ENCODE peak calls at places on chromosome 15, in four cellular contexts. One of them, this sample, is unnamed.

GRCh38 chr15:69734699-69735098 is 282.1 kb downstream of the RPLP1 start:
- DNase-seq in A549: no peak
- DNase-seq in fibroblast of mammary gland: no peak
- DNase-seq in DND-41: no peak
- DNase-seq in this sample: no peak

GRCh38 chr15:60804986-60805949 is 326.3 kb upstream of the ICE2 start:
- DNase-seq in DND-41: no peak
- DNase-seq in fibroblast of mammary gland: peak; percentile 77
- DNase-seq in A549: no peak
- DNase-seq in this sample: no peak

GRCh38 chr15:60795889-60796288 is 316.9 kb upstream of the ICE2 start:
- DNase-seq in DND-41: no peak
- DNase-seq in fibroblast of mammary gland: no peak
- DNase-seq in A549: no peak
- DNase-seq in this sample: no peak

GRCh38 chr15:55703873-55704285 is 39.1 kb downstream of the PRTG start:
- DNase-seq in DND-41: peak; percentile 13
- DNase-seq in fibroblast of mammary gland: peak; percentile 21
- DNase-seq in A549: no peak
- DNase-seq in this sample: no peak

GRCh38 chr15:81282911-81283310 is 41.0 kb downstream of the STARD5 start:
- DNase-seq in DND-41: no peak
- DNase-seq in fibroblast of mammary gland: no peak
- DNase-seq in A549: no peak
- DNase-seq in this sample: no peak

GRCh38 chr15:39232512-39232911 is 348.4 kb upstream of the THBS1 start:
- DNase-seq in A549: peak; percentile 4
- DNase-seq in fibroblast of mammary gland: peak; percentile 90
- DNase-seq in DND-41: no peak
- DNase-seq in this sample: no peak

GRCh38 chr15:57327985-57328471 is 48.3 kb upstream of the CGNL1 start:
- DNase-seq in A549: no peak
- DNase-seq in fibroblast of mammary gland: peak; percentile 99
- DNase-seq in DND-41: no peak
- DNase-seq in this sample: no peak

GRCh38 chr15:42037650-42038049 is 16.8 kb upstream of the PLA2G4E start:
- DNase-seq in fibroblast of mammary gland: no peak
- DNase-seq in A549: no peak
- DNase-seq in DND-41: no peak
- DNase-seq in this sample: no peak

GRCh38 chr15:40785814-40786213 is 16.0 kb downstream of the C15orf62 start:
- DNase-seq in A549: no peak
- DNase-seq in DND-41: no peak
- DNase-seq in fibroblast of mammary gland: no peak
- DNase-seq in this sample: no peak

GRCh38 chr15:79213650-79214049 is 68.9 kb upstream of the ANKRD34C start:
- DNase-seq in fibroblast of mammary gland: no peak
- DNase-seq in DND-41: no peak
- DNase-seq in A549: no peak
- DNase-seq in this sample: no peak

GRCh38 chr15:38647683-38648082 is 83.1 kb upstream of the RASGRP1 start:
- DNase-seq in fibroblast of mammary gland: peak; percentile 25
- DNase-seq in A549: peak; percentile 20
- DNase-seq in DND-41: no peak
- DNase-seq in this sample: no peak

GRCh38 chr15:44066211-44066827 is 128.8 kb downstream of the FRMD5 start:
- DNase-seq in DND-41: peak; percentile 57
- DNase-seq in A549: peak; percentile 24
- DNase-seq in fibroblast of mammary gland: peak; percentile 75
- DNase-seq in this sample: peak; percentile 60

GRCh38 chr15:75109731-75110130 is 86.3 kb downstream of the PPCDC start:
- DNase-seq in fibroblast of mammary gland: no peak
- DNase-seq in A549: no peak
- DNase-seq in DND-41: peak; percentile 60
- DNase-seq in this sample: no peak

GRCh38 chr15:68335251-68335650 is 57.7 kb downstream of the FEM1B start:
- DNase-seq in A549: no peak
- DNase-seq in DND-41: no peak
- DNase-seq in fibroblast of mammary gland: no peak
- DNase-seq in this sample: no peak

GRCh38 chr15:45372032-45372995 is 6.0 kb downstream of the GATM start:
- DNase-seq in A549: no peak
- DNase-seq in fibroblast of mammary gland: no peak
- DNase-seq in DND-41: no peak
- DNase-seq in this sample: no peak

GRCh38 chr15:26772588-26773484 is at the start of gene GABRB3:
- DNase-seq in fibroblast of mammary gland: peak; percentile 1
- DNase-seq in A549: peak; percentile 47
- DNase-seq in DND-41: no peak
- DNase-seq in this sample: no peak

GRCh38 chr15:31396881-31397560 is 70.4 kb downstream of the KLF13 start:
- DNase-seq in DND-41: no peak
- DNase-seq in A549: peak; percentile 76
- DNase-seq in fibroblast of mammary gland: peak; percentile 92
- DNase-seq in this sample: no peak

GRCh38 chr15:40843885-40844542 is at the start of gene SPINT1:
- DNase-seq in fibroblast of mammary gland: no peak
- DNase-seq in DND-41: no peak
- DNase-seq in A549: no peak
- DNase-seq in this sample: peak; percentile 8

GRCh38 chr15:26729581-26729980 is 43.3 kb downstream of the GABRB3 start:
- DNase-seq in DND-41: no peak
- DNase-seq in A549: no peak
- DNase-seq in fibroblast of mammary gland: no peak
- DNase-seq in this sample: no peak

GRCh38 chr15:61916104-61916503 is 144.1 kb downstream of the VPS13C start:
- DNase-seq in fibroblast of mammary gland: peak; percentile 43
- DNase-seq in A549: no peak
- DNase-seq in DND-41: no peak
- DNase-seq in this sample: no peak

GRCh38 chr15:58457466-58457965 is 25.7 kb downstream of the LIPC start:
- DNase-seq in A549: no peak
- DNase-seq in fibroblast of mammary gland: peak; percentile 95
- DNase-seq in DND-41: no peak
- DNase-seq in this sample: no peak

GRCh38 chr15:38991126-38991525 is 426.5 kb upstream of the RASGRP1 start:
- DNase-seq in A549: no peak
- DNase-seq in fibroblast of mammary gland: peak; percentile 74
- DNase-seq in DND-41: no peak
- DNase-seq in this sample: no peak

GRCh38 chr15:51708013-51708412 is 26.7 kb downstream of the SCG3 start:
- DNase-seq in fibroblast of mammary gland: no peak
- DNase-seq in A549: no peak
- DNase-seq in DND-41: no peak
- DNase-seq in this sample: no peak

GRCh38 chr15:63818191-63818590 is 15.6 kb downstream of the HERC1 start:
- DNase-seq in fibroblast of mammary gland: peak; percentile 5
- DNase-seq in A549: no peak
- DNase-seq in DND-41: peak; percentile 10
- DNase-seq in this sample: no peak

GRCh38 chr15:83282859-83283812 is 1.3 kb downstream of the BNC1 start:
- DNase-seq in fibroblast of mammary gland: peak; percentile 61
- DNase-seq in DND-41: no peak
- DNase-seq in A549: no peak
- DNase-seq in this sample: no peak
- H3K4me3 ChIP-seq in fibroblast of mammary gland: peak overlapping the region; percentile 75
- H3K4me3 ChIP-seq in DND-41: no peak overlapping the region
- H3K4me3 ChIP-seq in A549: peak overlapping the region; percentile 40
- H3K4me3 ChIP-seq in this sample: no peak overlapping the region

GRCh38 chr15:90598053-90598577 is 68.4 kb downstream of the CRTC3 start:
- DNase-seq in fibroblast of mammary gland: peak; percentile 33
- DNase-seq in DND-41: no peak
- DNase-seq in A549: no peak
- DNase-seq in this sample: no peak
- H3K4me3 ChIP-seq in fibroblast of mammary gland: no peak overlapping the region
- H3K4me3 ChIP-seq in DND-41: no peak overlapping the region
- H3K4me3 ChIP-seq in A549: no peak overlapping the region
- H3K4me3 ChIP-seq in this sample: peak overlapping the region; percentile 14

GRCh38 chr15:66619152-66619903 is 53.5 kb upstream of the LCTL start:
- DNase-seq in fibroblast of mammary gland: peak; percentile 68
- DNase-seq in DND-41: peak; percentile 52
- DNase-seq in A549: peak; percentile 92
- DNase-seq in this sample: no peak

GRCh38 chr15:66622677-66623076 is 56.9 kb upstream of the LCTL start:
- DNase-seq in fibroblast of mammary gland: peak; percentile 1
- DNase-seq in A549: no peak
- DNase-seq in DND-41: no peak
- DNase-seq in this sample: no peak

GRCh38 chr15:66623801-66624453 is 58.1 kb upstream of the LCTL start:
- DNase-seq in DND-41: no peak
- DNase-seq in fibroblast of mammary gland: peak; percentile 6
- DNase-seq in A549: no peak
- DNase-seq in this sample: no peak

GRCh38 chr15:66620744-66621344 is 55.0 kb upstream of the LCTL start:
- DNase-seq in DND-41: no peak
- DNase-seq in A549: no peak
- DNase-seq in fibroblast of mammary gland: no peak
- DNase-seq in this sample: no peak

DNA sequence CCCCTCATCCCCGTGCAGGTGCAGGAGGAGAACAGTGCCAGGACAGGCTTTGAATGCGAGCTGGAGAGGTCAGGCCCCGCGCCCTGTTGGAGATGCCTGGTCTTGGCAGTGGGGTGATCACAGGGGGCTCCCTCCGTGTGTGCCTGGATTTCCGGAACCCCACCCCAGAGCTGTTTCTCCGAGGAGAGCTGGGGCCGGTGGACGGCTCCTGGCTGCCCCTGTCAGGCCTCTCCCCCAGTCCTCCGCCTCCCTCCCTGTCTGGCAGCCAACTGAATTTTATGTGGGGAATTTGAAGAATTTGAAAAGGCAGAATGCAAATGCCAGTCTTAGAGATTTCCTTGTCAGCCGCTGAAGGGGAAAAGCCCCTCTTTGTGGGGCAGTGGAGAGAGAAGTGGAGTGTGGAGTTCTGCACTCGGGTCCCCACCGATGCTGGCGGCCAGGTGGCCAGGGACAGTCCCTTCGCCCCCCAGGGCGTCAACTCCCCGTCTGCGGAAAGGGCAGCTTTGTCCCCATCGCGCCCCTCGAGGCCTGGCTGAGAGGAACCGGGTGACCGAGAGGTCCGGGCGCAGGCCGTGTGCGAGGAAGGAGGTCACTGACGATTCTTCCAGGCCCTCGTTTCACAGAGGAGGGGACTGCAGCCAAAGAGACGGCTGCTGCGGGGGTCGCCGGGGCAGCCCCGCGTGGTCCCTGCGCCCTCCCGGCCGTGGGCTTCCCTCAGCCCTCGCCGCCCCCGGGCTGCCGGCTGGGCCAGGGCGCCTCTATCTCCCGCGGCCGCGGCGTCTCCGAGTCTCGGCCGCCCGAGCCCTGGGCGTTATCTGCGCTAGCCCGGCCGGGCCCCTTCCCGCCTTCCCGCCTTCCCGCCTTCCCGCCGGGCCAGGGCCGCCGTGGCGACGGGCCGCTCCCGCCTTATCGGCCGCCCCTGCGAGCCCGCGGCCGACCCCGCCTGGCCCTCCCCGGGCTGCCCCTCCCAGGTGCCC is 56.0 kb upstream of the LCTL start:
- DNase-seq in A549: no peak
- DNase-seq in fibroblast of mammary gland: no peak
- DNase-seq in DND-41: no peak
- DNase-seq in this sample: no peak
- H3K4me3 ChIP-seq in A549: no peak overlapping the region
- H3K4me3 ChIP-seq in fibroblast of mammary gland: no peak overlapping the region
- H3K4me3 ChIP-seq in DND-41: no peak overlapping the region
- H3K4me3 ChIP-seq in this sample: no peak overlapping the region

GRCh38 chr15:36136054-36136453 is 443.4 kb upstream of the CDIN1 start:
- DNase-seq in fibroblast of mammary gland: peak; percentile 3
- DNase-seq in DND-41: no peak
- DNase-seq in A549: no peak
- DNase-seq in this sample: no peak
- H3K4me3 ChIP-seq in fibroblast of mammary gland: no peak overlapping the region
- H3K4me3 ChIP-seq in DND-41: no peak overlapping the region
- H3K4me3 ChIP-seq in A549: no peak overlapping the region
- H3K4me3 ChIP-seq in this sample: no peak overlapping the region

GRCh38 chr15:72242775-72243370 is 11.9 kb upstream of the PKM start:
- DNase-seq in A549: no peak
- DNase-seq in DND-41: no peak
- DNase-seq in fibroblast of mammary gland: no peak
- DNase-seq in this sample: no peak
- H3K4me3 ChIP-seq in A549: no peak overlapping the region
- H3K4me3 ChIP-seq in DND-41: no peak overlapping the region
- H3K4me3 ChIP-seq in fibroblast of mammary gland: no peak overlapping the region
- H3K4me3 ChIP-seq in this sample: no peak overlapping the region

DNA sequence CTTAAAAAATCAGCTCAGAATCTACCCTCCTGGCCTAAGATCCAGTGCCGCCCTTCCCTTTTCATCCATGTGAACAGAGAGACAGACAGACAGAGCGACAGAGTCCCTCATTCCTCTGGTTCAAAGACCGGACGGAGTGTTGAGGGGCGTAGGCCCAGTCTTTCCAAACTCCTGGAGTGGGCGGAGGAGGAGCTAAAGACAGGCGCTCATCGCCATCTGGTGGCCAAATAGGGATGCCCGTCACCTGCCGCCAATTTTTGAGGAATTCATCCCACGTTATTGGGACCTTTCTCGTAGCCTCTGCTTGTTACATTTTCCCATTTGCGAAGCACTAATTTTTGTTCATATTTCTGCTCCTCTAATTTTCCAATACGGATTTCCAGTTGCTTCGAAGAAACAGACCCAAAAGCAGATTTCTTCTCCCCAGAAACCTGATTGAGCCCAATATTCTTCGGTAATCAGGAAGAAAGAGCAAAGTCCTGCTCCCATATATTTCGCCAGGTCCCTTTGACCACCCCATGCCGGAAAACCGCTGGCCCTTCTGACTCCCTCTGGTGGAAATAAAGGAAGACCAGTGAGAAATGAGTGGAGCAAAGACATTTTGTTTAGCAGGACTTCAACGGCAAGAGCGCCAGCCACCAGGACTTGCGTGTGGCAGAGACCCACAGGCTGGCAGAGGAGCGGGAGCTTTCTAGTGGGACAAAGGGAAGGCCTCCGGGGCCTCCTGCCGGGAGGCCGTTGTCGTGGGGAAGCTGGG is 88.0 kb downstream of the LRRK1 start:
- DNase-seq in DND-41: peak; percentile 55
- DNase-seq in A549: peak; percentile 97
- DNase-seq in fibroblast of mammary gland: peak; percentile 81
- DNase-seq in this sample: peak; percentile 68
- H3K4me3 ChIP-seq in DND-41: no peak overlapping the region
- H3K4me3 ChIP-seq in A549: no peak overlapping the region
- H3K4me3 ChIP-seq in fibroblast of mammary gland: peak overlapping the region; percentile 6
- H3K4me3 ChIP-seq in this sample: peak overlapping the region; percentile 63

GRCh38 chr15:84911879-84912660 is 27.6 kb downstream of the SLC28A1 start:
- DNase-seq in fibroblast of mammary gland: peak; percentile 100
- DNase-seq in A549: peak; percentile 89
- DNase-seq in DND-41: no peak
- DNase-seq in this sample: no peak
- H3K4me3 ChIP-seq in fibroblast of mammary gland: no peak overlapping the region
- H3K4me3 ChIP-seq in A549: no peak overlapping the region
- H3K4me3 ChIP-seq in DND-41: no peak overlapping the region
- H3K4me3 ChIP-seq in this sample: no peak overlapping the region

DNA sequence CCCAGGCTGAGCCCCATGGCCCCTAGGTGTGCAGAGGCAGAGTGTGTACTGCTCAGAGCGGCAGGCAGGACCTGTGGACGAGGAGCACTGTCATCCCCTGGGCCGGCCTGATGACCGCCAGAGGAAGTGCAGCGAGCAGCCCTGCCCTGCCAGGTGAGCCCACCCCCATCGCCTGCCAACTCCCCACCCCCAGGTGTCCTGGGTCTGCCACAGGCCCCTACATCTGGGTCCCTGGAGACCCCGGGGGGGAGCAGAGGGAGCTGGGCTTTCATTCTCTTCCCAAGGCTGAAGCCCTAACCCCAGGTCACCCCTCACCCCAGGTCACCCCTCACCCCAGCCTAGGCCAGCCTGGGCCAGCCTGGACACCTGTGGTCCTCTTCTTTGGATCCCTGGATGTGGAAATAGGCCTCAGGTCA is 93.1 kb downstream of the TBC1D2B start:
- DNase-seq in fibroblast of mammary gland: no peak
- DNase-seq in DND-41: no peak
- DNase-seq in A549: no peak
- DNase-seq in this sample: no peak
- H3K4me3 ChIP-seq in fibroblast of mammary gland: no peak overlapping the region
- H3K4me3 ChIP-seq in DND-41: no peak overlapping the region
- H3K4me3 ChIP-seq in A549: no peak overlapping the region
- H3K4me3 ChIP-seq in this sample: no peak overlapping the region